ENCODE peak calls at places on chromosome 22, in five cellular contexts. U, A, Q, G and B are unnamed samples.

GRCh38 chr22:46239261-46240048 is 10.6 kb downstream of the CDPF1 start:
- DNase-seq in Q (no peak), G (no peak), U (no peak), A (no peak), B (no peak)

GRCh38 chr22:50118557-50119168 is 28.9 kb downstream of the MOV10L1 start:
- DNase-seq in Q (no peak), G (no peak), A (no peak), U (no peak), B (peak)

GRCh38 chr22:48866906-48867597 is 960.6 kb downstream of the BRD1 start:
- DNase-seq in Q (no peak), U (no peak), A (no peak), G (no peak), B (no peak)

GRCh38 chr22:35477911-35478582 is 62.6 kb upstream of the RASD2 start:
- DNase-seq in U (no peak), Q (no peak), A (no peak), G (peak), B (peak)

GRCh38 chr22:50526849-50527801 is 1.7 kb upstream of the SCO2 start:
- DNase-seq in G (peak), A (no peak), Q (no peak), U (no peak), B (no peak)

GRCh38 chr22:46212195-46212594 is 37.9 kb downstream of the CDPF1 start:
- DNase-seq in G (no peak), Q (no peak), A (no peak), U (no peak), B (no peak)

GRCh38 chr22:49590381-49590780 is 237.3 kb downstream of the BRD1 start:
- DNase-seq in Q (no peak), G (no peak), U (no peak), A (no peak), B (no peak)

GRCh38 chr22:30392661-30393321 is 4.0 kb upstream of the SEC14L2 start:
- DNase-seq in G (no peak), Q (no peak), U (no peak), A (no peak), B (no peak)

GRCh38 chr22:49156662-49157285 is 670.9 kb downstream of the BRD1 start:
- DNase-seq in A (no peak), U (no peak), Q (no peak), G (no peak), B (no peak)

GRCh38 chr22:20781272-20781990 is 7.5 kb downstream of the SERPIND1 start:
- DNase-seq in U (no peak), G (no peak), Q (no peak), A (no peak), B (no peak)

GRCh38 chr22:46064236-46064965 is 85.9 kb upstream of the PPARA start:
- DNase-seq in A (no peak), U (no peak), Q (no peak), G (peak), B (peak)

GRCh38 chr22:40007826-40008710 is 13.3 kb downstream of the FAM83F start:
- DNase-seq in G (no peak), U (no peak), Q (no peak), A (no peak), B (no peak)

GRCh38 chr22:45993841-45994240 is 16.9 kb upstream of the WNT7B start:
- DNase-seq in U (no peak), G (no peak), A (no peak), Q (no peak), B (no peak)

GRCh38 chr22:47206185-47206584 is 443.7 kb downstream of the TBC1D22A start:
- DNase-seq in Q (no peak), G (no peak), A (no peak), U (no peak), B (no peak)

GRCh38 chr22:49893025-49893424 is 25.2 kb downstream of the ALG12 start:
- DNase-seq in U (no peak), A (no peak), Q (no peak), G (no peak), B (no peak)

GRCh38 chr22:31082606-31083376 is 1.7 kb downstream of the SMTN start:
- DNase-seq in G (peak), Q (no peak), A (peak), U (no peak), B (no peak)

GRCh38 chr22:35839811-35840739 is 122.4 kb downstream of the APOL5 start:
- DNase-seq in A (peak), G (peak), Q (peak), U (peak), B (peak)

GRCh38 chr22:29343313-29343805 is 27.9 kb upstream of the RASL10A start:
- DNase-seq in Q (no peak), A (no peak), U (peak), G (peak), B (no peak)

GRCh38 chr22:42134033-42135020 is 3.7 kb upstream of the CYP2D6 start:
- DNase-seq in A (no peak), G (no peak), U (no peak), Q (no peak), B (no peak)

GRCh38 chr22:48065852-48066251 is 1303.4 kb downstream of the TBC1D22A start:
- DNase-seq in A (no peak), Q (no peak), G (no peak), U (no peak), B (no peak)

GRCh38 chr22:25111579-25112517 is 87.8 kb upstream of the CRYBB3 start:
- DNase-seq in U (peak), Q (no peak), G (peak), A (peak), B (peak)

GRCh38 chr22:23682082-23682481 is 8.7 kb upstream of the RGL4 start:
- DNase-seq in U (no peak), A (no peak), G (no peak), Q (no peak), B (no peak)

GRCh38 chr22:21714784-21715183 is 20.8 kb downstream of the YPEL1 start:
- DNase-seq in G (no peak), Q (no peak), U (no peak), A (no peak), B (no peak)

GRCh38 chr22:46229701-46230100 is 20.4 kb downstream of the CDPF1 start:
- DNase-seq in U (no peak), A (no peak), G (no peak), Q (no peak), B (no peak)

GRCh38 chr22:31488988-31489617 is 539 bp downstream of the EIF4ENIF1 start:
- DNase-seq in Q (peak), A (peak), U (no peak), G (peak), B (peak)

GRCh38 chr22:19723990-19724827 is 870 bp downstream of the GP1BB start:
- DNase-seq in A (peak), Q (peak), G (no peak), U (no peak), B (peak)

GRCh38 chr22:17785185-17786184 is 11.2 kb upstream of the BID start:
- DNase-seq in Q (no peak), A (peak), G (peak), U (peak), B (peak)

GRCh38 chr22:45008853-45009751 is 703 bp downstream of the PHF21B start:
- DNase-seq in G (no peak), U (no peak), Q (peak), A (peak), B (peak)

GRCh38 chr22:43855431-43855830 is 6.9 kb downstream of the SULT4A1 start:
- DNase-seq in G (no peak), Q (no peak), A (no peak), U (no peak), B (no peak)

GRCh38 chr22:43289976-43290663 is 53.1 kb downstream of the SCUBE1 start:
- DNase-seq in U (peak), A (no peak), Q (no peak), G (peak), B (no peak)

GRCh38 chr22:30290679-30291333 is 1.5 kb upstream of the CASTOR1 start:
- DNase-seq in G (peak), Q (no peak), U (peak), A (peak), B (no peak)

GRCh38 chr22:35609761-35610160 is 7.4 kb downstream of the MB start:
- DNase-seq in U (no peak), A (no peak), Q (no peak), G (no peak), B (no peak)

GRCh38 chr22:32325811-32326237 is 31.8 kb upstream of the RFPL3 start:
- DNase-seq in Q (no peak), G (no peak), A (no peak), U (no peak), B (no peak)

GRCh38 chr22:29393019-29393608 is 4.7 kb upstream of the AP1B1 start:
- DNase-seq in A (no peak), G (no peak), Q (no peak), U (no peak), B (no peak)

GRCh38 chr22:44438481-44439131 is 59.4 kb downstream of the RTL6 start:
- DNase-seq in U (no peak), A (no peak), Q (no peak), G (no peak), B (no peak)

GRCh38 chr22:44449683-44450425 is 48.2 kb downstream of the RTL6 start:
- DNase-seq in Q (no peak), G (no peak), A (no peak), U (no peak), B (no peak)